ENCODE peak calls at places on chromosomes 4 and X, in seven cellular contexts. M, L, G, P, V, J and X are unnamed samples.

GRCh38 chr4:74087481-74087880 is 11.5 kb downstream of the CXCL2 start:
- DNase-seq in M (no peak), L (no peak), G (no peak), P (no peak), V (peak; percentile 69), J (no peak), X (no peak)

GRCh38 chrX:9604111-9604907 is 139.5 kb downstream of the TBL1X start:
- DNase-seq in M (no peak), L (no peak), G (peak; percentile 3), P (no peak), V (peak; percentile 89), J (peak; percentile 80), X (no peak)

GRCh38 chrX:80765226-80765625 is 44.5 kb downstream of the BRWD3 start:
- DNase-seq in M (no peak), L (no peak), G (peak; percentile 64), P (no peak), V (peak; percentile 92), J (no peak), X (peak; percentile 15)

GRCh38 chr4:6953751-6954380 is 44.2 kb downstream of the TBC1D14 start:
- DNase-seq in M (no peak), L (no peak), G (peak; percentile 97), P (no peak), V (peak; percentile 95), J (peak; percentile 54), X (peak; percentile 23)

GRCh38 chr4:88419874-88420273 is 37.0 kb upstream of the HERC5 start:
- DNase-seq in M (peak; percentile 14), L (no peak), G (no peak), P (no peak), V (no peak), J (no peak), X (no peak)

GRCh38 chr4:66633472-66633871 is 911.8 kb downstream of the CENPC start:
- DNase-seq in M (no peak), L (no peak), G (no peak), P (no peak), V (no peak), J (no peak), X (no peak)

GRCh38 chr4:133694416-133694815 is 507.2 kb downstream of the PABPC4L start:
- DNase-seq in M (no peak), L (no peak), G (no peak), P (no peak), V (no peak), J (no peak), X (no peak)

GRCh38 chr4:155742310-155743015 is 16.4 kb upstream of the GUCY1B1 start:
- DNase-seq in M (no peak), L (no peak), G (no peak), P (peak; percentile 28), V (no peak), J (no peak), X (no peak)

GRCh38 chr4:123352966-123353365 is 43.6 kb upstream of the SPRY1 start:
- DNase-seq in M (no peak), L (no peak), G (no peak), P (no peak), V (no peak), J (no peak), X (no peak)

GRCh38 chr4:37689353-37689752 is 3.2 kb upstream of the RELL1 start:
- DNase-seq in M (no peak), L (no peak), G (peak; percentile 20), P (no peak), V (no peak), J (no peak), X (no peak)

GRCh38 chrX:111133389-111133788 is 37.4 kb downstream of the PAK3 start:
- DNase-seq in M (no peak), L (no peak), G (no peak), P (no peak), V (peak; percentile 46), J (no peak), X (no peak)

GRCh38 chr4:899556-899906 is 32.6 kb downstream of the GAK start:
- DNase-seq in M (no peak), L (no peak), G (no peak), P (no peak), V (no peak), J (no peak), X (no peak)

GRCh38 chr4:88610771-88611170 is 18.5 kb downstream of the HERC3 start:
- DNase-seq in M (no peak), L (no peak), G (peak; percentile 86), P (no peak), V (peak; percentile 92), J (no peak), X (peak; percentile 34)

GRCh38 chr4:79334783-79335182 is 8.9 kb upstream of the NAA11 start:
- DNase-seq in M (no peak), L (no peak), G (no peak), P (peak; percentile 8), V (no peak), J (no peak), X (no peak)

GRCh38 chrX:38142598-38142997 is 78.1 kb downstream of the SRPX start:
- DNase-seq in M (no peak), L (no peak), G (peak; percentile 48), P (no peak), V (no peak), J (no peak), X (peak; percentile 64)

GRCh38 chrX:77415161-77415560 is 32.0 kb upstream of the FGF16 start:
- DNase-seq in M (no peak), L (no peak), G (peak; percentile 5), P (no peak), V (no peak), J (no peak), X (no peak)

GRCh38 chr4:73867783-73868182 is 1.4 kb upstream of the CXCL1 start:
- DNase-seq in M (no peak), L (no peak), G (no peak), P (no peak), V (peak; percentile 89), J (no peak), X (no peak)

GRCh38 chr4:2933566-2934076 is 29.6 kb downstream of the NOP14 start:
- DNase-seq in M (no peak), L (no peak), G (peak; percentile 55), P (no peak), V (no peak), J (no peak), X (no peak)

GRCh38 chr4:124754671-124755070 is 42.1 kb upstream of the ANKRD50 start:
- DNase-seq in M (no peak), L (no peak), G (peak; percentile 14), P (no peak), V (no peak), J (no peak), X (no peak)

GRCh38 chr4:83556006-83556712 is 20.3 kb downstream of the GPAT3 start:
- DNase-seq in M (no peak), L (no peak), G (no peak), P (peak; percentile 53), V (no peak), J (no peak), X (no peak)

GRCh38 chr4:77248805-77249204 is 91.8 kb downstream of the CCNG2 start:
- DNase-seq in M (no peak), L (no peak), G (no peak), P (no peak), V (no peak), J (no peak), X (no peak)

GRCh38 chr4:120920666-120921065 is 1.9 kb downstream of the PRDM5 start:
- DNase-seq in M (no peak), L (no peak), G (no peak), P (no peak), V (no peak), J (no peak), X (no peak)

GRCh38 chr4:82543131-82543530 is 18.7 kb downstream of the TMEM150C start:
- DNase-seq in M (no peak), L (no peak), G (no peak), P (no peak), V (no peak), J (no peak), X (no peak)

GRCh38 chr4:28313729-28314713 is 1453.4 kb downstream of the STIM2 start:
- DNase-seq in M (no peak), L (no peak), G (no peak), P (no peak), V (no peak), J (peak; percentile 72), X (no peak)

GRCh38 chr4:74032064-74032463 is 6.4 kb downstream of the CXCL3 start:
- DNase-seq in M (no peak), L (no peak), G (peak; percentile 39), P (no peak), V (peak; percentile 68), J (no peak), X (no peak)